ENCODE peak calls at places on chromosomes 6 and 20, in eight cellular contexts. One of them, this sample, is unnamed.

GRCh38 chr6:144286503-144287393 is 1.6 kb downstream of the UTRN start:
- DNase-seq in prostate gland: peak
- DNase-seq in CD4-positive, alpha-beta T cell: no peak
- DNase-seq in heart left ventricle: peak
- DNase-seq in pancreas: peak
- DNase-seq in breast epithelium: peak
- DNase-seq in ovary: peak
- DNase-seq in right lobe of liver: peak
- DNase-seq in this sample: no peak

GRCh38 chr20:16621435-16622141 is 48.3 kb upstream of the KIF16B start:
- DNase-seq in prostate gland: no peak
- DNase-seq in right lobe of liver: no peak
- DNase-seq in breast epithelium: no peak
- DNase-seq in ovary: no peak
- DNase-seq in heart left ventricle: no peak
- DNase-seq in pancreas: no peak
- DNase-seq in CD4-positive, alpha-beta T cell: no peak
- DNase-seq in this sample: no peak

GRCh38 chr20:24194133-24194532 is 205.6 kb upstream of the GGTLC1 start:
- DNase-seq in pancreas: no peak
- DNase-seq in CD4-positive, alpha-beta T cell: no peak
- DNase-seq in ovary: no peak
- DNase-seq in heart left ventricle: no peak
- DNase-seq in breast epithelium: no peak
- DNase-seq in prostate gland: no peak
- DNase-seq in right lobe of liver: no peak
- DNase-seq in this sample: no peak

GRCh38 chr6:45491874-45492273 is 114.1 kb upstream of the SUPT3H start:
- DNase-seq in breast epithelium: no peak
- DNase-seq in right lobe of liver: no peak
- DNase-seq in ovary: no peak
- DNase-seq in pancreas: no peak
- DNase-seq in heart left ventricle: no peak
- DNase-seq in prostate gland: no peak
- DNase-seq in CD4-positive, alpha-beta T cell: no peak
- DNase-seq in this sample: no peak

GRCh38 chr6:43386492-43386891 is 17.0 kb upstream of the ZNF318 start:
- DNase-seq in heart left ventricle: no peak
- DNase-seq in prostate gland: no peak
- DNase-seq in ovary: no peak
- DNase-seq in right lobe of liver: no peak
- DNase-seq in pancreas: no peak
- DNase-seq in CD4-positive, alpha-beta T cell: no peak
- DNase-seq in breast epithelium: no peak
- DNase-seq in this sample: no peak

GRCh38 chr6:161393839-161394364 is 120.0 kb upstream of the AGPAT4 start:
- DNase-seq in pancreas: peak
- DNase-seq in breast epithelium: no peak
- DNase-seq in prostate gland: peak
- DNase-seq in CD4-positive, alpha-beta T cell: no peak
- DNase-seq in ovary: no peak
- DNase-seq in right lobe of liver: no peak
- DNase-seq in heart left ventricle: peak
- DNase-seq in this sample: no peak

GRCh38 chr20:2626853-2627541 is 25.4 kb upstream of the NOP56 start:
- DNase-seq in heart left ventricle: no peak
- DNase-seq in ovary: no peak
- DNase-seq in CD4-positive, alpha-beta T cell: no peak
- DNase-seq in breast epithelium: no peak
- DNase-seq in pancreas: no peak
- DNase-seq in right lobe of liver: no peak
- DNase-seq in prostate gland: no peak
- DNase-seq in this sample: no peak

GRCh38 chr20:62008643-62009183 is 57.0 kb downstream of the TAF4 start:
- DNase-seq in ovary: no peak
- DNase-seq in right lobe of liver: no peak
- DNase-seq in pancreas: no peak
- DNase-seq in prostate gland: no peak
- DNase-seq in CD4-positive, alpha-beta T cell: no peak
- DNase-seq in breast epithelium: no peak
- DNase-seq in heart left ventricle: no peak
- DNase-seq in this sample: no peak

GRCh38 chr6:88741939-88742338 is 221.5 kb downstream of the RNGTT start:
- DNase-seq in heart left ventricle: no peak
- DNase-seq in breast epithelium: no peak
- DNase-seq in ovary: no peak
- DNase-seq in prostate gland: no peak
- DNase-seq in pancreas: no peak
- DNase-seq in right lobe of liver: no peak
- DNase-seq in CD4-positive, alpha-beta T cell: no peak
- DNase-seq in this sample: no peak

GRCh38 chr20:53494753-53495152 is 98.9 kb downstream of the ZNF217 start:
- DNase-seq in right lobe of liver: no peak
- DNase-seq in prostate gland: no peak
- DNase-seq in pancreas: no peak
- DNase-seq in breast epithelium: no peak
- DNase-seq in CD4-positive, alpha-beta T cell: no peak
- DNase-seq in heart left ventricle: no peak
- DNase-seq in ovary: no peak
- DNase-seq in this sample: no peak

GRCh38 chr6:152099816-152100618 is 292.5 kb downstream of the ESR1 start:
- DNase-seq in ovary: no peak
- DNase-seq in pancreas: peak
- DNase-seq in prostate gland: no peak
- DNase-seq in heart left ventricle: peak
- DNase-seq in CD4-positive, alpha-beta T cell: no peak
- DNase-seq in right lobe of liver: peak
- DNase-seq in breast epithelium: no peak
- DNase-seq in this sample: no peak

GRCh38 chr6:152098683-152099082 is 291.2 kb downstream of the ESR1 start:
- DNase-seq in breast epithelium: no peak
- DNase-seq in prostate gland: no peak
- DNase-seq in heart left ventricle: no peak
- DNase-seq in right lobe of liver: no peak
- DNase-seq in pancreas: no peak
- DNase-seq in ovary: no peak
- DNase-seq in CD4-positive, alpha-beta T cell: no peak
- DNase-seq in this sample: no peak

GRCh38 chr6:152094992-152095592 is 287.6 kb downstream of the ESR1 start:
- DNase-seq in ovary: peak
- DNase-seq in prostate gland: peak
- DNase-seq in right lobe of liver: peak
- DNase-seq in heart left ventricle: peak
- DNase-seq in breast epithelium: no peak
- DNase-seq in pancreas: peak
- DNase-seq in CD4-positive, alpha-beta T cell: no peak
- DNase-seq in this sample: no peak

GRCh38 chr6:152094276-152094675 is 286.8 kb downstream of the ESR1 start:
- DNase-seq in heart left ventricle: no peak
- DNase-seq in CD4-positive, alpha-beta T cell: no peak
- DNase-seq in pancreas: no peak
- DNase-seq in right lobe of liver: no peak
- DNase-seq in prostate gland: no peak
- DNase-seq in ovary: no peak
- DNase-seq in breast epithelium: no peak
- DNase-seq in this sample: no peak

GRCh38 chr6:152096863-152097496 is 289.5 kb downstream of the ESR1 start:
- DNase-seq in right lobe of liver: no peak
- DNase-seq in prostate gland: no peak
- DNase-seq in CD4-positive, alpha-beta T cell: no peak
- DNase-seq in ovary: no peak
- DNase-seq in heart left ventricle: no peak
- DNase-seq in pancreas: no peak
- DNase-seq in breast epithelium: no peak
- DNase-seq in this sample: no peak
- H3K27ac ChIP-seq in right lobe of liver: no peak
- H3K27ac ChIP-seq in prostate gland: peak
- H3K27ac ChIP-seq in CD4-positive, alpha-beta T cell: no peak
- H3K27ac ChIP-seq in ovary: peak
- H3K27ac ChIP-seq in heart left ventricle: no peak
- H3K27ac ChIP-seq in pancreas: no peak
- H3K27ac ChIP-seq in breast epithelium: peak
- H3K27ac ChIP-seq in this sample: no peak

DNA sequence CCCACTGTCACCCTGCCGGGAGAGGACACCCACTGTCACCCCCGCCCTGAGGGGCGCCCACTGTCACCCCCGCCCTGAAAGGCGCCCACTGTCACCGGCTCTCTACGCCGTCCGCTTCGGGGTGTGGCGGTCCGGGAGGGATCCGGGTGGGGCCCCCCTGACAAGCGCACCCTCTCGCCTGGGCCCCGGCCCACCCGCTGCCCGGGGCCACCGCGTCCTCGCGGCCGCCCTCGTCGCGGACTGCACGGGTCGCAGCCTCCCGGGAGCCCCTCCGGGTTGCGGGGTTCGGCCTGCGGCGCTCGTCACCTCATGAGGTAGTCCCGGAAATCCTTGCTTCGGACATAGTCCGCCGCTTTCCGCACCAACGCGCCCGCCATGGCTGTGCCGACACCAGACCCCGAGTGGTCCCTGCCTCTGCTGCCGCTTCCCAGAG is 224 bp downstream of the MPC1 start:
- DNase-seq in CD4-positive, alpha-beta T cell: peak
- DNase-seq in prostate gland: no peak
- DNase-seq in right lobe of liver: peak
- DNase-seq in breast epithelium: no peak
- DNase-seq in pancreas: no peak
- DNase-seq in heart left ventricle: peak
- DNase-seq in ovary: no peak
- DNase-seq in this sample: no peak
- H3K27ac ChIP-seq in CD4-positive, alpha-beta T cell: peak
- H3K27ac ChIP-seq in prostate gland: peak
- H3K27ac ChIP-seq in right lobe of liver: peak
- H3K27ac ChIP-seq in breast epithelium: peak
- H3K27ac ChIP-seq in pancreas: peak
- H3K27ac ChIP-seq in heart left ventricle: peak
- H3K27ac ChIP-seq in ovary: peak
- H3K27ac ChIP-seq in this sample: peak

GRCh38 chr6:135083992-135084915 is 29.6 kb upstream of the HBS1L start:
- DNase-seq in prostate gland: no peak
- DNase-seq in ovary: no peak
- DNase-seq in right lobe of liver: no peak
- DNase-seq in breast epithelium: no peak
- DNase-seq in CD4-positive, alpha-beta T cell: no peak
- DNase-seq in pancreas: no peak
- DNase-seq in heart left ventricle: no peak
- DNase-seq in this sample: no peak
- H3K27ac ChIP-seq in prostate gland: no peak
- H3K27ac ChIP-seq in ovary: no peak
- H3K27ac ChIP-seq in right lobe of liver: no peak
- H3K27ac ChIP-seq in breast epithelium: no peak
- H3K27ac ChIP-seq in CD4-positive, alpha-beta T cell: no peak
- H3K27ac ChIP-seq in pancreas: no peak
- H3K27ac ChIP-seq in heart left ventricle: no peak
- H3K27ac ChIP-seq in this sample: no peak

DNA sequence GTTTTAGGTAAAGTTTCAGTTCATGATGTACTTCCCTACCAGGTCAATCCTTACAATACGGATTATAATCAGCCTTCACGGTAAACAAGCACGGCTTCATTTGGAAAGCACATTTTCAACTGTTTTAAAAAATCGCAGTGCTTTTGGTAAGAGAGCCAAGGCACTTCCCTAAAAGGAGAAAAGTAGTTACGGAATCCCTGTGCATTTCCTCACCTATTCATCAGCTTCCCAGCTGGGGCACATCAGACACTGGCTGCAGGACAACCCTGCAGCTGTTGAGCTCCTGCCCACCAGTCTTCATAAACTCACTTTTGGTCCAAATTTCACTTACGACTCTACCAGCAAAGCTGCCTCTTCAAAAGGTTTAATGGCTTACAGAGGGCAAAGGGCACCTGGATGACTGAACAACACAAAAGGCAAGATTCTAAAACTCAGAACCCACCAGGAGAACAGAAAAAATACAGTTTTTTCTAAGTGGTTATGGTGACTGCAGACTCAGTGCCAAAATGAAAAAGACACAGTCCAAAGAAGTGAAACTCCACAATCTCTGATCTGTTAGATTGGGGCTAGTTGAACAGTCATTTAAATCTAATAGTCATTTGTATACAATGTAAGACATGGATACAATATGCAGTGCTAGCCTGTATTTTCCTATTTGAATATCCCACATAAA is 7.5 kb downstream of the SNX5 start:
- DNase-seq in right lobe of liver: no peak
- DNase-seq in heart left ventricle: peak
- DNase-seq in pancreas: no peak
- DNase-seq in ovary: peak
- DNase-seq in CD4-positive, alpha-beta T cell: no peak
- DNase-seq in prostate gland: no peak
- DNase-seq in breast epithelium: no peak
- DNase-seq in this sample: no peak
- H3K27ac ChIP-seq in right lobe of liver: peak
- H3K27ac ChIP-seq in heart left ventricle: no peak
- H3K27ac ChIP-seq in pancreas: no peak
- H3K27ac ChIP-seq in ovary: peak
- H3K27ac ChIP-seq in CD4-positive, alpha-beta T cell: no peak
- H3K27ac ChIP-seq in prostate gland: peak
- H3K27ac ChIP-seq in breast epithelium: peak
- H3K27ac ChIP-seq in this sample: no peak

DNA sequence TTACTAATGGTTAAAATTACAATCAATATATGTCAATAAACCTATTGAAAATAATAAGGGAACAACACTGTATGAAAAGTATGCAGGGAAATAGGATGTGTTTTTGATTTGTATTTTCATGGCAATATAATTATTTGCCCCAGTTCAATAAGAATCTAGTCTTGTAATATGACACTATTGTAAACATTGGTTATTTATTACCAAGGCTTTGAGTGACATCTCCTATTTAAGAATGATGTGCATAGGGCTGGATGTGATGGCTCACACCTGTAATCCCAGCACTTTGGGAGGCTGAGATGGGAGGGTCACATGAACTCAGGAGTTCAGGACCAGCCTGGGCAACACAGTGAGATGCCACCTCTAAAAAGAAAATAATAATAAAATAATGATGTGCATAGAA is 78.6 kb upstream of the DTNBP1 start:
- DNase-seq in right lobe of liver: no peak
- DNase-seq in prostate gland: no peak
- DNase-seq in heart left ventricle: no peak
- DNase-seq in CD4-positive, alpha-beta T cell: no peak
- DNase-seq in ovary: no peak
- DNase-seq in pancreas: no peak
- DNase-seq in breast epithelium: no peak
- DNase-seq in this sample: no peak
- H3K27ac ChIP-seq in right lobe of liver: no peak
- H3K27ac ChIP-seq in prostate gland: no peak
- H3K27ac ChIP-seq in heart left ventricle: no peak
- H3K27ac ChIP-seq in CD4-positive, alpha-beta T cell: no peak
- H3K27ac ChIP-seq in ovary: no peak
- H3K27ac ChIP-seq in pancreas: no peak
- H3K27ac ChIP-seq in breast epithelium: no peak
- H3K27ac ChIP-seq in this sample: no peak

This sample was measured in caudate nucleus.